ENCODE peak calls at places on chromosome 2, in eight cellular contexts. N is GM12865, D is NCI-H2081, I is neuronal stem cell, B is lung microvascular endothelial cell, Y is hepatocyte, M is body of pancreas, V is T-helper 2 cell. Z is an unnamed sample.

GRCh38 chr2:23215016-23215415 is 170.0 kb upstream of the KLHL29 start:
- DNase-seq in N (no peak), D (no peak), I (no peak), B (no peak), Y (no peak), M (no peak), V (no peak), Z (no peak)

GRCh38 chr2:12448846-12449480 is 267.8 kb upstream of the TRIB2 start:
- DNase-seq in N (no peak), D (no peak), I (no peak), B (no peak), Y (no peak), M (no peak), V (no peak), Z (no peak)

GRCh38 chr2:72148975-72149555 is 1.4 kb upstream of the CYP26B1 start:
- DNase-seq in N (no peak), D (no peak), I (peak; percentile 47), B (peak; percentile 22), Y (peak; percentile 75), M (peak; percentile 27), V (no peak), Z (no peak)

GRCh38 chr2:100641115-100641415 is 78.3 kb downstream of the PDCL3 start:
- DNase-seq in N (no peak), D (no peak), I (no peak), B (no peak), Y (no peak), M (no peak), V (no peak), Z (no peak)

GRCh38 chr2:202052235-202052634 is 18.6 kb downstream of the FZD7 start:
- DNase-seq in N (no peak), D (no peak), I (no peak), B (no peak), Y (no peak), M (no peak), V (no peak), Z (no peak)

GRCh38 chr2:1702186-1702565 is 42.1 kb downstream of the PXDN start:
- DNase-seq in N (no peak), D (no peak), I (no peak), B (no peak), Y (no peak), M (no peak), V (no peak), Z (no peak)

GRCh38 chr2:157124731-157125130 is 132.8 kb upstream of the GALNT5 start:
- DNase-seq in N (no peak), D (no peak), I (no peak), B (no peak), Y (no peak), M (no peak), V (no peak), Z (no peak)

GRCh38 chr2:219225350-219225749 is 4.1 kb downstream of the ATG9A start:
- DNase-seq in N (no peak), D (no peak), I (no peak), B (no peak), Y (no peak), M (no peak), V (no peak), Z (no peak)

GRCh38 chr2:128323501-128323931 is 4.8 kb upstream of the HS6ST1 start:
- DNase-seq in N (peak; percentile 0), D (no peak), I (no peak), B (no peak), Y (no peak), M (no peak), V (no peak), Z (no peak)

GRCh38 chr2:191521608-191522208 is 156.2 kb upstream of the NABP1 start:
- DNase-seq in N (peak; percentile 7), D (no peak), I (no peak), B (peak; percentile 45), Y (no peak), M (no peak), V (no peak), Z (peak; percentile 53)

GRCh38 chr2:6723865-6724571 is 141.7 kb downstream of the CMPK2 start:
- DNase-seq in N (no peak), D (peak; percentile 78), I (no peak), B (no peak), Y (no peak), M (no peak), V (no peak), Z (no peak)

GRCh38 chr2:64295326-64296149 is 151.3 kb upstream of the PELI1 start:
- DNase-seq in N (peak; percentile 53), D (no peak), I (no peak), B (no peak), Y (no peak), M (no peak), V (no peak), Z (no peak)

GRCh38 chr2:44829771-44830170 is 111.7 kb upstream of the SIX3 start:
- DNase-seq in N (no peak), D (no peak), I (no peak), B (no peak), Y (no peak), M (no peak), V (no peak), Z (no peak)

GRCh38 chr2:128469203-128469602 is 150.5 kb upstream of the HS6ST1 start:
- DNase-seq in N (no peak), D (no peak), I (no peak), B (no peak), Y (no peak), M (no peak), V (no peak), Z (no peak)

Z was measured in small intestine.